ENCODE peak calls at places on chromosome 19, in eight cellular contexts. One of them, this sample, is unnamed.

GRCh38 chr19:6248856-6249255 is 30.9 kb downstream of the MLLT1 start:
- DNase-seq in NCI-H1105 treated with DMSO at 0.1 percent for 48 hours: no peak
- DNase-seq in lower leg skin: no peak
- DNase-seq in neuronal stem cell: no peak
- DNase-seq in T-helper 1 cell: no peak
- DNase-seq in activated B cell treated with CpG ODN at 0.5 μM for 24 hours: no peak
- DNase-seq in foreskin fibroblast: no peak
- DNase-seq in stromal cell of bone marrow: no peak
- DNase-seq in this sample: no peak

GRCh38 chr19:10010247-10010691 is at the start of gene COL5A3:
- DNase-seq in NCI-H1105 treated with DMSO at 0.1 percent for 48 hours: no peak
- DNase-seq in lower leg skin: peak
- DNase-seq in neuronal stem cell: no peak
- DNase-seq in T-helper 1 cell: no peak
- DNase-seq in activated B cell treated with CpG ODN at 0.5 μM for 24 hours: no peak
- DNase-seq in foreskin fibroblast: peak
- DNase-seq in stromal cell of bone marrow: peak
- DNase-seq in this sample: peak

GRCh38 chr19:13887039-13887438 is 10.1 kb downstream of the NANOS3 start:
- DNase-seq in NCI-H1105 treated with DMSO at 0.1 percent for 48 hours: no peak
- DNase-seq in lower leg skin: peak
- DNase-seq in neuronal stem cell: no peak
- DNase-seq in T-helper 1 cell: no peak
- DNase-seq in activated B cell treated with CpG ODN at 0.5 μM for 24 hours: no peak
- DNase-seq in foreskin fibroblast: no peak
- DNase-seq in stromal cell of bone marrow: no peak
- DNase-seq in this sample: no peak

GRCh38 chr19:5460748-5461147 is 5.5 kb downstream of the ZNRF4 start:
- DNase-seq in NCI-H1105 treated with DMSO at 0.1 percent for 48 hours: no peak
- DNase-seq in lower leg skin: no peak
- DNase-seq in neuronal stem cell: no peak
- DNase-seq in T-helper 1 cell: no peak
- DNase-seq in activated B cell treated with CpG ODN at 0.5 μM for 24 hours: no peak
- DNase-seq in foreskin fibroblast: no peak
- DNase-seq in stromal cell of bone marrow: no peak
- DNase-seq in this sample: no peak

GRCh38 chr19:50659318-50660082 is 10.3 kb downstream of the C19orf81 start:
- DNase-seq in NCI-H1105 treated with DMSO at 0.1 percent for 48 hours: no peak
- DNase-seq in lower leg skin: no peak
- DNase-seq in neuronal stem cell: no peak
- DNase-seq in T-helper 1 cell: no peak
- DNase-seq in activated B cell treated with CpG ODN at 0.5 μM for 24 hours: no peak
- DNase-seq in foreskin fibroblast: no peak
- DNase-seq in stromal cell of bone marrow: no peak
- DNase-seq in this sample: no peak

GRCh38 chr19:4256563-4256962 is 9.7 kb downstream of the YJU2 start:
- DNase-seq in NCI-H1105 treated with DMSO at 0.1 percent for 48 hours: no peak
- DNase-seq in lower leg skin: no peak
- DNase-seq in neuronal stem cell: no peak
- DNase-seq in T-helper 1 cell: no peak
- DNase-seq in activated B cell treated with CpG ODN at 0.5 μM for 24 hours: no peak
- DNase-seq in foreskin fibroblast: no peak
- DNase-seq in stromal cell of bone marrow: no peak
- DNase-seq in this sample: peak

GRCh38 chr19:18520848-18521691 is 800 bp downstream of the ELL start:
- DNase-seq in NCI-H1105 treated with DMSO at 0.1 percent for 48 hours: no peak
- DNase-seq in lower leg skin: peak
- DNase-seq in neuronal stem cell: peak
- DNase-seq in T-helper 1 cell: no peak
- DNase-seq in activated B cell treated with CpG ODN at 0.5 μM for 24 hours: peak
- DNase-seq in foreskin fibroblast: no peak
- DNase-seq in stromal cell of bone marrow: no peak
- DNase-seq in this sample: peak

GRCh38 chr19:35549879-35550523 is 4.6 kb downstream of the TMEM147 start:
- DNase-seq in NCI-H1105 treated with DMSO at 0.1 percent for 48 hours: no peak
- DNase-seq in lower leg skin: no peak
- DNase-seq in neuronal stem cell: no peak
- DNase-seq in T-helper 1 cell: no peak
- DNase-seq in activated B cell treated with CpG ODN at 0.5 μM for 24 hours: no peak
- DNase-seq in foreskin fibroblast: no peak
- DNase-seq in stromal cell of bone marrow: no peak
- DNase-seq in this sample: no peak

GRCh38 chr19:8446055-8446709 is 1.4 kb downstream of the HNRNPM start:
- DNase-seq in NCI-H1105 treated with DMSO at 0.1 percent for 48 hours: no peak
- DNase-seq in lower leg skin: no peak
- DNase-seq in neuronal stem cell: no peak
- DNase-seq in T-helper 1 cell: no peak
- DNase-seq in activated B cell treated with CpG ODN at 0.5 μM for 24 hours: no peak
- DNase-seq in foreskin fibroblast: no peak
- DNase-seq in stromal cell of bone marrow: no peak
- DNase-seq in this sample: peak

GRCh38 chr19:22427587-22428298 is 5.6 kb upstream of the ZNF98 start:
- DNase-seq in NCI-H1105 treated with DMSO at 0.1 percent for 48 hours: peak
- DNase-seq in lower leg skin: no peak
- DNase-seq in neuronal stem cell: no peak
- DNase-seq in T-helper 1 cell: no peak
- DNase-seq in activated B cell treated with CpG ODN at 0.5 μM for 24 hours: no peak
- DNase-seq in foreskin fibroblast: no peak
- DNase-seq in stromal cell of bone marrow: no peak
- DNase-seq in this sample: no peak

GRCh38 chr19:37953576-37954303 is 46.7 kb downstream of the SIPA1L3 start:
- DNase-seq in NCI-H1105 treated with DMSO at 0.1 percent for 48 hours: no peak
- DNase-seq in lower leg skin: no peak
- DNase-seq in neuronal stem cell: peak
- DNase-seq in T-helper 1 cell: no peak
- DNase-seq in activated B cell treated with CpG ODN at 0.5 μM for 24 hours: no peak
- DNase-seq in foreskin fibroblast: peak
- DNase-seq in stromal cell of bone marrow: no peak
- DNase-seq in this sample: no peak

GRCh38 chr19:55014714-55015113 is 23.4 kb downstream of the GP6 start:
- DNase-seq in NCI-H1105 treated with DMSO at 0.1 percent for 48 hours: peak
- DNase-seq in lower leg skin: no peak
- DNase-seq in neuronal stem cell: no peak
- DNase-seq in T-helper 1 cell: peak
- DNase-seq in activated B cell treated with CpG ODN at 0.5 μM for 24 hours: no peak
- DNase-seq in foreskin fibroblast: no peak
- DNase-seq in stromal cell of bone marrow: no peak
- DNase-seq in this sample: no peak

GRCh38 chr19:38842439-38843174 is 7.2 kb downstream of the HNRNPL start:
- DNase-seq in NCI-H1105 treated with DMSO at 0.1 percent for 48 hours: no peak
- DNase-seq in lower leg skin: no peak
- DNase-seq in neuronal stem cell: no peak
- DNase-seq in T-helper 1 cell: peak
- DNase-seq in activated B cell treated with CpG ODN at 0.5 μM for 24 hours: peak
- DNase-seq in foreskin fibroblast: no peak
- DNase-seq in stromal cell of bone marrow: no peak
- DNase-seq in this sample: no peak

GRCh38 chr19:55537741-55538111 is 793 bp upstream of the SBK2 start:
- DNase-seq in NCI-H1105 treated with DMSO at 0.1 percent for 48 hours: no peak
- DNase-seq in lower leg skin: no peak
- DNase-seq in neuronal stem cell: no peak
- DNase-seq in T-helper 1 cell: no peak
- DNase-seq in activated B cell treated with CpG ODN at 0.5 μM for 24 hours: no peak
- DNase-seq in foreskin fibroblast: no peak
- DNase-seq in stromal cell of bone marrow: no peak
- DNase-seq in this sample: peak

GRCh38 chr19:44756089-44756562 is 7.6 kb downstream of the BCL3 start:
- DNase-seq in NCI-H1105 treated with DMSO at 0.1 percent for 48 hours: no peak
- DNase-seq in lower leg skin: no peak
- DNase-seq in neuronal stem cell: no peak
- DNase-seq in T-helper 1 cell: no peak
- DNase-seq in activated B cell treated with CpG ODN at 0.5 μM for 24 hours: no peak
- DNase-seq in foreskin fibroblast: no peak
- DNase-seq in stromal cell of bone marrow: no peak
- DNase-seq in this sample: no peak

GRCh38 chr19:1327125-1327524 is 41.5 kb downstream of the EFNA2 start:
- DNase-seq in NCI-H1105 treated with DMSO at 0.1 percent for 48 hours: no peak
- DNase-seq in lower leg skin: no peak
- DNase-seq in neuronal stem cell: no peak
- DNase-seq in T-helper 1 cell: no peak
- DNase-seq in activated B cell treated with CpG ODN at 0.5 μM for 24 hours: no peak
- DNase-seq in foreskin fibroblast: no peak
- DNase-seq in stromal cell of bone marrow: no peak
- DNase-seq in this sample: no peak

GRCh38 chr19:49866933-49867782 is at the start of gene PNKP:
- DNase-seq in NCI-H1105 treated with DMSO at 0.1 percent for 48 hours: peak
- DNase-seq in lower leg skin: peak
- DNase-seq in neuronal stem cell: peak
- DNase-seq in T-helper 1 cell: peak
- DNase-seq in activated B cell treated with CpG ODN at 0.5 μM for 24 hours: peak
- DNase-seq in foreskin fibroblast: peak
- DNase-seq in stromal cell of bone marrow: peak
- DNase-seq in this sample: peak